ENCODE peak calls at places on chromosome 6, in six cellular contexts. One of them, this sample, is unnamed.
A peak's percentile ranks its signal among the peaks of the same experiment; 100 is the strongest.

GRCh38 chr6:33967966-33968724 is 164.3 kb upstream of the MLN start:
- DNase-seq in C1 segment of cervical spinal cord: no peak
- DNase-seq in AG09319: no peak
- DNase-seq in T-helper 9 cell: no peak
- DNase-seq in mesendoderm: peak; percentile 76
- DNase-seq in left ventricle myocardium inferior: no peak
- DNase-seq in this sample: no peak

GRCh38 chr6:93235775-93236174 is 183.6 kb downstream of the EPHA7 start:
- DNase-seq in AG09319: no peak
- DNase-seq in left ventricle myocardium inferior: no peak
- DNase-seq in mesendoderm: peak; percentile 32
- DNase-seq in C1 segment of cervical spinal cord: no peak
- DNase-seq in T-helper 9 cell: no peak
- DNase-seq in this sample: no peak

GRCh38 chr6:2055914-2056313 is 189.5 kb downstream of the GMDS start:
- DNase-seq in AG09319: peak; percentile 11
- DNase-seq in left ventricle myocardium inferior: no peak
- DNase-seq in mesendoderm: no peak
- DNase-seq in T-helper 9 cell: no peak
- DNase-seq in C1 segment of cervical spinal cord: no peak
- DNase-seq in this sample: no peak

GRCh38 chr6:157840776-157841175 is 17.7 kb downstream of the SNX9 start:
- DNase-seq in AG09319: no peak
- DNase-seq in C1 segment of cervical spinal cord: no peak
- DNase-seq in mesendoderm: peak; percentile 75
- DNase-seq in T-helper 9 cell: no peak
- DNase-seq in left ventricle myocardium inferior: no peak
- DNase-seq in this sample: no peak

GRCh38 chr6:85912582-85912981 is 269.9 kb upstream of the SYNCRIP start:
- DNase-seq in C1 segment of cervical spinal cord: no peak
- DNase-seq in left ventricle myocardium inferior: no peak
- DNase-seq in T-helper 9 cell: no peak
- DNase-seq in mesendoderm: no peak
- DNase-seq in AG09319: no peak
- DNase-seq in this sample: no peak

GRCh38 chr6:30646450-30647038 is 389 bp upstream of the C6orf136 start:
- DNase-seq in C1 segment of cervical spinal cord: no peak
- DNase-seq in left ventricle myocardium inferior: peak; percentile 95
- DNase-seq in AG09319: no peak
- DNase-seq in T-helper 9 cell: peak; percentile 88
- DNase-seq in mesendoderm: peak; percentile 41
- DNase-seq in this sample: peak; percentile 93

GRCh38 chr6:90860822-90861601 is 274.1 kb upstream of the MAP3K7 start:
- DNase-seq in C1 segment of cervical spinal cord: no peak
- DNase-seq in AG09319: no peak
- DNase-seq in T-helper 9 cell: no peak
- DNase-seq in left ventricle myocardium inferior: no peak
- DNase-seq in mesendoderm: peak; percentile 44
- DNase-seq in this sample: no peak

GRCh38 chr6:13710552-13711383 is 867 bp downstream of the RANBP9 start:
- DNase-seq in AG09319: no peak
- DNase-seq in mesendoderm: peak; percentile 87
- DNase-seq in left ventricle myocardium inferior: peak; percentile 27
- DNase-seq in T-helper 9 cell: peak; percentile 28
- DNase-seq in C1 segment of cervical spinal cord: peak; percentile 44
- DNase-seq in this sample: peak; percentile 57

GRCh38 chr6:22447862-22448261 is 121.5 kb upstream of the HDGFL1 start:
- DNase-seq in left ventricle myocardium inferior: no peak
- DNase-seq in mesendoderm: no peak
- DNase-seq in T-helper 9 cell: no peak
- DNase-seq in C1 segment of cervical spinal cord: no peak
- DNase-seq in AG09319: no peak
- DNase-seq in this sample: no peak

GRCh38 chr6:11009353-11009752 is 34.8 kb downstream of the ELOVL2 start:
- DNase-seq in left ventricle myocardium inferior: no peak
- DNase-seq in mesendoderm: peak; percentile 93
- DNase-seq in C1 segment of cervical spinal cord: no peak
- DNase-seq in T-helper 9 cell: no peak
- DNase-seq in AG09319: no peak
- DNase-seq in this sample: no peak

This sample was measured in ovary.